ENCODE peak calls at places on chromosomes 13 and 19, in seven cellular contexts. One of them, this sample, is unnamed.

GRCh38 chr19:17610384-17610783 is 54.9 kb downstream of the COLGALT1 start:
- DNase-seq in stomach: no peak
- DNase-seq in tibial nerve: no peak
- DNase-seq in GM12891: no peak
- DNase-seq in esophagus squamous epithelium: no peak
- DNase-seq in lower leg skin: no peak
- DNase-seq in body of pancreas: no peak
- DNase-seq in this sample: peak; percentile 82

GRCh38 chr13:26752671-26753070 is 7.9 kb downstream of the GPR12 start:
- DNase-seq in GM12891: no peak
- DNase-seq in body of pancreas: no peak
- DNase-seq in tibial nerve: no peak
- DNase-seq in esophagus squamous epithelium: no peak
- DNase-seq in stomach: no peak
- DNase-seq in lower leg skin: no peak
- DNase-seq in this sample: no peak

GRCh38 chr13:110915874-110916670 is 1.2 kb upstream of the ANKRD10 start:
- DNase-seq in esophagus squamous epithelium: no peak
- DNase-seq in stomach: no peak
- DNase-seq in lower leg skin: no peak
- DNase-seq in body of pancreas: no peak
- DNase-seq in tibial nerve: no peak
- DNase-seq in GM12891: no peak
- DNase-seq in this sample: no peak

GRCh38 chr19:18489627-18490184 is 32.2 kb downstream of the ELL start:
- DNase-seq in body of pancreas: no peak
- DNase-seq in tibial nerve: no peak
- DNase-seq in stomach: no peak
- DNase-seq in lower leg skin: no peak
- DNase-seq in GM12891: no peak
- DNase-seq in esophagus squamous epithelium: no peak
- DNase-seq in this sample: no peak

GRCh38 chr19:656751-657559 is 6.1 kb downstream of the RNF126 start:
- DNase-seq in esophagus squamous epithelium: no peak
- DNase-seq in stomach: no peak
- DNase-seq in lower leg skin: no peak
- DNase-seq in body of pancreas: no peak
- DNase-seq in GM12891: no peak
- DNase-seq in tibial nerve: no peak
- DNase-seq in this sample: no peak

GRCh38 chr13:113053376-113053775 is 52.2 kb upstream of the F7 start:
- DNase-seq in lower leg skin: no peak
- DNase-seq in esophagus squamous epithelium: no peak
- DNase-seq in GM12891: no peak
- DNase-seq in body of pancreas: no peak
- DNase-seq in tibial nerve: no peak
- DNase-seq in stomach: no peak
- DNase-seq in this sample: no peak

GRCh38 chr13:38636756-38637155 is 50.1 kb upstream of the FREM2 start:
- DNase-seq in body of pancreas: peak; percentile 61
- DNase-seq in esophagus squamous epithelium: no peak
- DNase-seq in lower leg skin: no peak
- DNase-seq in GM12891: no peak
- DNase-seq in stomach: peak; percentile 31
- DNase-seq in tibial nerve: no peak
- DNase-seq in this sample: no peak

GRCh38 chr13:44573790-44574465 is 2.2 kb downstream of the TSC22D1 start:
- DNase-seq in esophagus squamous epithelium: no peak
- DNase-seq in stomach: peak; percentile 67
- DNase-seq in GM12891: no peak
- DNase-seq in body of pancreas: peak; percentile 27
- DNase-seq in lower leg skin: no peak
- DNase-seq in tibial nerve: no peak
- DNase-seq in this sample: peak; percentile 23

GRCh38 chr19:16051254-16052025 is 24.9 kb upstream of the TPM4 start:
- DNase-seq in stomach: no peak
- DNase-seq in GM12891: no peak
- DNase-seq in lower leg skin: peak; percentile 32
- DNase-seq in tibial nerve: no peak
- DNase-seq in body of pancreas: no peak
- DNase-seq in esophagus squamous epithelium: no peak
- DNase-seq in this sample: no peak

GRCh38 chr19:18895038-18895827 is 725 bp downstream of the CERS1 start:
- DNase-seq in tibial nerve: peak; percentile 21
- DNase-seq in GM12891: no peak
- DNase-seq in stomach: no peak
- DNase-seq in esophagus squamous epithelium: no peak
- DNase-seq in body of pancreas: no peak
- DNase-seq in lower leg skin: no peak
- DNase-seq in this sample: no peak

GRCh38 chr13:19182536-19182935 is 912 bp upstream of the TUBA3C start:
- DNase-seq in tibial nerve: no peak
- DNase-seq in GM12891: no peak
- DNase-seq in esophagus squamous epithelium: no peak
- DNase-seq in lower leg skin: peak; percentile 42
- DNase-seq in body of pancreas: no peak
- DNase-seq in stomach: peak; percentile 11
- DNase-seq in this sample: no peak

GRCh38 chr19:32971012-32971595 is 654 bp downstream of the CEP89 start:
- DNase-seq in esophagus squamous epithelium: no peak
- DNase-seq in body of pancreas: no peak
- DNase-seq in lower leg skin: no peak
- DNase-seq in GM12891: no peak
- DNase-seq in tibial nerve: no peak
- DNase-seq in stomach: no peak
- DNase-seq in this sample: no peak

GRCh38 chr13:43269037-43269476 is 245.7 kb downstream of the DNAJC15 start:
- DNase-seq in lower leg skin: no peak
- DNase-seq in tibial nerve: no peak
- DNase-seq in esophagus squamous epithelium: no peak
- DNase-seq in GM12891: no peak
- DNase-seq in stomach: peak; percentile 70
- DNase-seq in body of pancreas: peak; percentile 39
- DNase-seq in this sample: peak; percentile 26

GRCh38 chr19:13768510-13768909 is 4.2 kb downstream of the MRI1 start:
- DNase-seq in tibial nerve: no peak
- DNase-seq in esophagus squamous epithelium: no peak
- DNase-seq in body of pancreas: no peak
- DNase-seq in stomach: no peak
- DNase-seq in GM12891: no peak
- DNase-seq in lower leg skin: no peak
- DNase-seq in this sample: no peak

GRCh38 chr13:20161275-20161950 is 561 bp upstream of the GJA3 start:
- DNase-seq in stomach: no peak
- DNase-seq in body of pancreas: no peak
- DNase-seq in GM12891: no peak
- DNase-seq in lower leg skin: no peak
- DNase-seq in esophagus squamous epithelium: no peak
- DNase-seq in tibial nerve: no peak
- DNase-seq in this sample: no peak

GRCh38 chr13:29703421-29703820 is 107.9 kb upstream of the SLC7A1 start:
- DNase-seq in esophagus squamous epithelium: no peak
- DNase-seq in GM12891: no peak
- DNase-seq in lower leg skin: no peak
- DNase-seq in stomach: no peak
- DNase-seq in body of pancreas: no peak
- DNase-seq in tibial nerve: no peak
- DNase-seq in this sample: no peak

GRCh38 chr19:42275103-42275502 is 6.1 kb downstream of the CIC start:
- DNase-seq in esophagus squamous epithelium: no peak
- DNase-seq in stomach: no peak
- DNase-seq in body of pancreas: no peak
- DNase-seq in tibial nerve: no peak
- DNase-seq in lower leg skin: no peak
- DNase-seq in GM12891: no peak
- DNase-seq in this sample: no peak

GRCh38 chr13:99967884-99968520 is 3.6 kb downstream of the ZIC5 start:
- DNase-seq in tibial nerve: no peak
- DNase-seq in body of pancreas: no peak
- DNase-seq in stomach: no peak
- DNase-seq in esophagus squamous epithelium: no peak
- DNase-seq in GM12891: no peak
- DNase-seq in lower leg skin: no peak
- DNase-seq in this sample: no peak

GRCh38 chr13:20028953-20029352 is 70.4 kb downstream of the ZMYM2 start:
- DNase-seq in body of pancreas: no peak
- DNase-seq in stomach: no peak
- DNase-seq in GM12891: no peak
- DNase-seq in tibial nerve: no peak
- DNase-seq in lower leg skin: no peak
- DNase-seq in esophagus squamous epithelium: no peak
- DNase-seq in this sample: no peak

GRCh38 chr13:23658929-23659541 is 88.8 kb downstream of the TNFRSF19 start:
- DNase-seq in esophagus squamous epithelium: no peak
- DNase-seq in lower leg skin: no peak
- DNase-seq in stomach: no peak
- DNase-seq in GM12891: no peak
- DNase-seq in body of pancreas: no peak
- DNase-seq in tibial nerve: no peak
- DNase-seq in this sample: no peak

GRCh38 chr13:37966266-37966665 is 96.7 kb upstream of the TRPC4 start:
- DNase-seq in stomach: no peak
- DNase-seq in tibial nerve: no peak
- DNase-seq in body of pancreas: no peak
- DNase-seq in GM12891: no peak
- DNase-seq in esophagus squamous epithelium: no peak
- DNase-seq in lower leg skin: no peak
- DNase-seq in this sample: no peak

DNA sequence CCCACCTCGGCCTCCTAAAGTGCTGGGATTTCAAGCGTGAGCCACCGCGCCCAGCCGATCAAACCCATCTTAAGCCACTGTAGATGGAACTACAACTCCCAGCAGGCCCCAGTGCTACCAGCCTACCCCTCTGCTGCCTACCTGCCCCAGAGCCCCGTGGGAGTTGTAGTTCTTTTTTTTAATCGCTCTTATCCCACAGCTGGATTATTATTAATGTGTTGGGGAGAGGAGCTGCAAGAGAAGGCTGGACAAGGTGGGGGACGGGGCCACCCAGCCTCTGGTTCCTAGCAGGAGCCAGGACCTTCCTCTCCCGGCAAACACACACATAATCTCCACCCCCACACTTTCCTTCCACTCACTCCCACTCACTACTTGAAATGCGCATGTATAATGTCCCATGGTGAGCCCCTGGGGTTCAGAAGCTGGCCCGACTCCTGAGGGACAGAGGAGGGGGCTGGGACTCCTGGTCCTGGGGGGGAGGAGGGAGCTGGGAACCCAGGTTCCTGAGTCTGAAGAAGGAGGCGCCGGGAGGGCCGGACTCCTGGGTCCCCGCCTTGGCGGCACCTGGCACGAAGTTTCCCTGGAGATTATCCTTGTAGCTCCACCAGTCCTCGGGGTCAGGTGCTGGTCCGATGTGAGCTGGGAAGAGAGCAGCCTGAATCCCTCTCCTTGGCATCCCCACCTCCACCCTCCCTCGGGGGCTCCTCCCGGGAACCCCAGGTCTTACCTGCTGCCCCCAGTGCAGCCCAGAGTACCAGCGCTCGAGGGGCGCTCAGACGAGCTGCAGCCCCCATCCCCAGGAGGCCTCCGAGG is 942 bp downstream of the CA11 start:
- DNase-seq in esophagus squamous epithelium: no peak
- DNase-seq in GM12891: no peak
- DNase-seq in stomach: peak; percentile 83
- DNase-seq in lower leg skin: peak; percentile 93
- DNase-seq in body of pancreas: peak; percentile 80
- DNase-seq in tibial nerve: peak; percentile 84
- DNase-seq in this sample: no peak
- TF ChIP-seq POLR2A in esophagus squamous epithelium: no peak
- TF ChIP-seq POLR2A in GM12891: no peak
- TF ChIP-seq POLR2A in stomach: no peak
- TF ChIP-seq POLR2A in lower leg skin: no peak
- TF ChIP-seq POLR2A in body of pancreas: no peak
- TF ChIP-seq POLR2A in tibial nerve: no peak
- TF ChIP-seq POLR2A in this sample: no peak

DNA sequence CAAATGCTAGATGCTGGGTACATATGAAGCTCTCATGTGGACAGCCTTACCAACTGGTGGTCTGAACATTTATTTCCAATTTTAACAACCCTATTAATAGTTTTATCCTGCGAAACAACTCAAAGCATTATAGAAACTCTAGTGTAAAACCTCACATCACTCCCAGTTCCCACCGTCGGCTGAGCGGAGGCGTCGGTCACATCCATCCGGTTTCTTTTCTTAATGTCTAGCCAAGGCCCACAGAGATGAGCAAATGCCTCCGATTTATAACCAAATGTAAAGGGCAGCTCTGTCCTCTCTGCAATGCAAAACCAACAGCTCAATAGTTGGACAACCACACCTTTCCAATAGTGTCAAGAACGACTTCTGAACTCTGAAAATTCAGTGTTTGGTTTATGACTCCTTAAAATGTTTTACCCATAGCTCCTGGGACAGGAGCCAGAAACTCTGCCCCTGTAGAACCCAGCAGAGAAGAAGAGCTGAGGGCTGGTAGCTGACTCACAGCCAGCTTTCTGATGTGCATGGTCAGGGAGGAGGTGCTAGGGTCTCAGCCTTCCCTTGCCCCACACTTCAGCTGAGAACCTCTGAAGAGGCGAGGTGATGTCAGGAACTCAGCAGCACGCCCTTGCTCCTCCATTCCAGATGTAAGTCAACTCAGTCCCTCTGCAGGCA is 90.2 kb upstream of the UQCRFS1 start:
- DNase-seq in body of pancreas: no peak
- DNase-seq in GM12891: no peak
- DNase-seq in tibial nerve: no peak
- DNase-seq in stomach: no peak
- DNase-seq in lower leg skin: peak; percentile 48
- DNase-seq in esophagus squamous epithelium: no peak
- DNase-seq in this sample: no peak
- TF ChIP-seq POLR2A in body of pancreas: no peak
- TF ChIP-seq POLR2A in GM12891: no peak
- TF ChIP-seq POLR2A in tibial nerve: no peak
- TF ChIP-seq POLR2A in stomach: no peak
- TF ChIP-seq POLR2A in lower leg skin: no peak
- TF ChIP-seq POLR2A in esophagus squamous epithelium: no peak
- TF ChIP-seq POLR2A in this sample: no peak

GRCh38 chr19:35000338-35000646 is 169 bp downstream of the GRAMD1A start:
- DNase-seq in esophagus squamous epithelium: no peak
- DNase-seq in GM12891: no peak
- DNase-seq in tibial nerve: no peak
- DNase-seq in body of pancreas: no peak
- DNase-seq in lower leg skin: no peak
- DNase-seq in stomach: no peak
- DNase-seq in this sample: no peak
- TF ChIP-seq POLR2A in esophagus squamous epithelium: no peak
- TF ChIP-seq POLR2A in GM12891: no peak
- TF ChIP-seq POLR2A in tibial nerve: no peak
- TF ChIP-seq POLR2A in body of pancreas: no peak
- TF ChIP-seq POLR2A in lower leg skin: no peak
- TF ChIP-seq POLR2A in stomach: no peak
- TF ChIP-seq POLR2A in this sample: peak; percentile 67

GRCh38 chr19:46603195-46603637 is 2.1 kb downstream of the CALM3 start:
- DNase-seq in lower leg skin: peak; percentile 85
- DNase-seq in stomach: peak; percentile 59
- DNase-seq in GM12891: no peak
- DNase-seq in body of pancreas: peak; percentile 79
- DNase-seq in esophagus squamous epithelium: no peak
- DNase-seq in tibial nerve: no peak
- DNase-seq in this sample: no peak
- TF ChIP-seq POLR2A in lower leg skin: no peak
- TF ChIP-seq POLR2A in stomach: no peak
- TF ChIP-seq POLR2A in GM12891: no peak
- TF ChIP-seq POLR2A in body of pancreas: no peak
- TF ChIP-seq POLR2A in esophagus squamous epithelium: no peak
- TF ChIP-seq POLR2A in tibial nerve: no peak
- TF ChIP-seq POLR2A in this sample: no peak